ENCODE peak calls at places on chromosomes 11 and 22, in six cellular contexts. One of them, this sample, is unnamed.

GRCh38 chr11:117497206-117497951 is 169.7 kb downstream of the CEP164 start:
- DNase-seq in thoracic aorta: no peak
- DNase-seq in uterus: no peak
- DNase-seq in SJSA1: no peak
- DNase-seq in iPS DF 6.9: no peak
- DNase-seq in CD4-positive, alpha-beta T cell: no peak
- DNase-seq in this sample: no peak

GRCh38 chr11:131884461-131885073 is 514.2 kb downstream of the NTM start:
- DNase-seq in CD4-positive, alpha-beta T cell: no peak
- DNase-seq in iPS DF 6.9: no peak
- DNase-seq in uterus: no peak
- DNase-seq in SJSA1: peak; percentile 47
- DNase-seq in thoracic aorta: no peak
- DNase-seq in this sample: no peak

GRCh38 chr11:33699515-33700424 is 856 bp downstream of the C11orf91 start:
- DNase-seq in uterus: peak; percentile 53
- DNase-seq in iPS DF 6.9: no peak
- DNase-seq in CD4-positive, alpha-beta T cell: no peak
- DNase-seq in SJSA1: no peak
- DNase-seq in thoracic aorta: no peak
- DNase-seq in this sample: no peak

GRCh38 chr22:35528967-35529366 is 11.7 kb upstream of the RASD2 start:
- DNase-seq in thoracic aorta: no peak
- DNase-seq in uterus: no peak
- DNase-seq in iPS DF 6.9: no peak
- DNase-seq in SJSA1: no peak
- DNase-seq in CD4-positive, alpha-beta T cell: no peak
- DNase-seq in this sample: no peak

GRCh38 chr11:33718441-33718840 is 17.8 kb downstream of the CD59 start:
- DNase-seq in thoracic aorta: no peak
- DNase-seq in uterus: no peak
- DNase-seq in CD4-positive, alpha-beta T cell: no peak
- DNase-seq in iPS DF 6.9: no peak
- DNase-seq in SJSA1: no peak
- DNase-seq in this sample: no peak

GRCh38 chr11:114179234-114179941 is 116.8 kb upstream of the NNMT start:
- DNase-seq in SJSA1: no peak
- DNase-seq in CD4-positive, alpha-beta T cell: no peak
- DNase-seq in uterus: peak; percentile 96
- DNase-seq in thoracic aorta: peak; percentile 78
- DNase-seq in iPS DF 6.9: no peak
- DNase-seq in this sample: peak; percentile 85

GRCh38 chr22:38766076-38766777 is 10.4 kb upstream of the SUN2 start:
- DNase-seq in SJSA1: peak; percentile 83
- DNase-seq in thoracic aorta: no peak
- DNase-seq in CD4-positive, alpha-beta T cell: peak; percentile 40
- DNase-seq in uterus: peak; percentile 61
- DNase-seq in iPS DF 6.9: peak; percentile 70
- DNase-seq in this sample: peak; percentile 78

GRCh38 chr22:21106000-21106399 is 60.3 kb downstream of the LRRC74B start:
- DNase-seq in CD4-positive, alpha-beta T cell: no peak
- DNase-seq in iPS DF 6.9: no peak
- DNase-seq in SJSA1: no peak
- DNase-seq in uterus: no peak
- DNase-seq in thoracic aorta: no peak
- DNase-seq in this sample: no peak

GRCh38 chr11:69369945-69370344 is 76.0 kb downstream of the MYEOV start:
- DNase-seq in CD4-positive, alpha-beta T cell: no peak
- DNase-seq in thoracic aorta: no peak
- DNase-seq in uterus: no peak
- DNase-seq in iPS DF 6.9: no peak
- DNase-seq in SJSA1: peak; percentile 51
- DNase-seq in this sample: no peak

GRCh38 chr11:18720086-18720810 is 5.7 kb downstream of the IGSF22 start:
- DNase-seq in CD4-positive, alpha-beta T cell: no peak
- DNase-seq in uterus: peak; percentile 28
- DNase-seq in SJSA1: no peak
- DNase-seq in thoracic aorta: no peak
- DNase-seq in iPS DF 6.9: no peak
- DNase-seq in this sample: no peak

GRCh38 chr22:21650280-21650679 is 8.2 kb downstream of the SDF2L1 start:
- DNase-seq in thoracic aorta: no peak
- DNase-seq in uterus: no peak
- DNase-seq in CD4-positive, alpha-beta T cell: no peak
- DNase-seq in iPS DF 6.9: no peak
- DNase-seq in SJSA1: no peak
- DNase-seq in this sample: no peak

GRCh38 chr11:18461909-18462308 is 6.3 kb downstream of the LDHAL6A start:
- DNase-seq in iPS DF 6.9: no peak
- DNase-seq in CD4-positive, alpha-beta T cell: no peak
- DNase-seq in uterus: no peak
- DNase-seq in SJSA1: no peak
- DNase-seq in thoracic aorta: no peak
- DNase-seq in this sample: no peak

GRCh38 chr11:43928721-43929120 is 13.7 kb upstream of the C11orf96 start:
- DNase-seq in SJSA1: no peak
- DNase-seq in thoracic aorta: no peak
- DNase-seq in uterus: no peak
- DNase-seq in CD4-positive, alpha-beta T cell: no peak
- DNase-seq in iPS DF 6.9: no peak
- DNase-seq in this sample: no peak

GRCh38 chr11:2537010-2537695 is 92.3 kb downstream of the KCNQ1 start:
- DNase-seq in CD4-positive, alpha-beta T cell: no peak
- DNase-seq in SJSA1: no peak
- DNase-seq in uterus: no peak
- DNase-seq in thoracic aorta: no peak
- DNase-seq in iPS DF 6.9: no peak
- DNase-seq in this sample: no peak

GRCh38 chr22:48717883-48718817 is 1109.5 kb downstream of the BRD1 start:
- DNase-seq in uterus: no peak
- DNase-seq in SJSA1: no peak
- DNase-seq in thoracic aorta: no peak
- DNase-seq in iPS DF 6.9: no peak
- DNase-seq in CD4-positive, alpha-beta T cell: no peak
- DNase-seq in this sample: no peak

GRCh38 chr11:78742430-78742829 is 167.8 kb upstream of the NARS2 start:
- DNase-seq in iPS DF 6.9: no peak
- DNase-seq in SJSA1: no peak
- DNase-seq in uterus: no peak
- DNase-seq in CD4-positive, alpha-beta T cell: no peak
- DNase-seq in thoracic aorta: peak; percentile 14
- DNase-seq in this sample: no peak

GRCh38 chr11:46393231-46393616 is 1.6 kb upstream of the CHRM4 start:
- DNase-seq in iPS DF 6.9: no peak
- DNase-seq in uterus: no peak
- DNase-seq in thoracic aorta: no peak
- DNase-seq in CD4-positive, alpha-beta T cell: no peak
- DNase-seq in SJSA1: no peak
- DNase-seq in this sample: no peak

GRCh38 chr11:46630237-46630636 is 12.9 kb downstream of the ATG13 start:
- DNase-seq in CD4-positive, alpha-beta T cell: no peak
- DNase-seq in iPS DF 6.9: no peak
- DNase-seq in SJSA1: no peak
- DNase-seq in thoracic aorta: no peak
- DNase-seq in uterus: no peak
- DNase-seq in this sample: no peak

GRCh38 chr22:37058917-37059701 is 7.6 kb downstream of the KCTD17 start:
- DNase-seq in CD4-positive, alpha-beta T cell: no peak
- DNase-seq in iPS DF 6.9: no peak
- DNase-seq in SJSA1: no peak
- DNase-seq in thoracic aorta: no peak
- DNase-seq in uterus: no peak
- DNase-seq in this sample: no peak

GRCh38 chr11:114015117-114015516 is 40.2 kb downstream of the HTR3A start:
- DNase-seq in CD4-positive, alpha-beta T cell: no peak
- DNase-seq in thoracic aorta: no peak
- DNase-seq in iPS DF 6.9: no peak
- DNase-seq in SJSA1: no peak
- DNase-seq in uterus: no peak
- DNase-seq in this sample: no peak

GRCh38 chr11:110327508-110327907 is 31.1 kb upstream of the RDX start:
- DNase-seq in iPS DF 6.9: no peak
- DNase-seq in CD4-positive, alpha-beta T cell: no peak
- DNase-seq in SJSA1: no peak
- DNase-seq in thoracic aorta: no peak
- DNase-seq in uterus: no peak
- DNase-seq in this sample: no peak

GRCh38 chr11:7596975-7597391 is 76.3 kb downstream of the CYB5R2 start:
- DNase-seq in CD4-positive, alpha-beta T cell: no peak
- DNase-seq in iPS DF 6.9: no peak
- DNase-seq in thoracic aorta: no peak
- DNase-seq in SJSA1: no peak
- DNase-seq in uterus: no peak
- DNase-seq in this sample: no peak

GRCh38 chr11:105781807-105782206 is 171.9 kb downstream of the GRIA4 start:
- DNase-seq in SJSA1: no peak
- DNase-seq in iPS DF 6.9: no peak
- DNase-seq in uterus: no peak
- DNase-seq in thoracic aorta: no peak
- DNase-seq in CD4-positive, alpha-beta T cell: no peak
- DNase-seq in this sample: no peak

GRCh38 chr11:105786766-105787165 is 176.9 kb downstream of the GRIA4 start:
- DNase-seq in uterus: no peak
- DNase-seq in thoracic aorta: no peak
- DNase-seq in SJSA1: no peak
- DNase-seq in iPS DF 6.9: no peak
- DNase-seq in CD4-positive, alpha-beta T cell: no peak
- DNase-seq in this sample: no peak

GRCh38 chr11:105783216-105783615 is 173.3 kb downstream of the GRIA4 start:
- DNase-seq in iPS DF 6.9: no peak
- DNase-seq in uterus: no peak
- DNase-seq in thoracic aorta: no peak
- DNase-seq in SJSA1: no peak
- DNase-seq in CD4-positive, alpha-beta T cell: no peak
- DNase-seq in this sample: no peak

DNA sequence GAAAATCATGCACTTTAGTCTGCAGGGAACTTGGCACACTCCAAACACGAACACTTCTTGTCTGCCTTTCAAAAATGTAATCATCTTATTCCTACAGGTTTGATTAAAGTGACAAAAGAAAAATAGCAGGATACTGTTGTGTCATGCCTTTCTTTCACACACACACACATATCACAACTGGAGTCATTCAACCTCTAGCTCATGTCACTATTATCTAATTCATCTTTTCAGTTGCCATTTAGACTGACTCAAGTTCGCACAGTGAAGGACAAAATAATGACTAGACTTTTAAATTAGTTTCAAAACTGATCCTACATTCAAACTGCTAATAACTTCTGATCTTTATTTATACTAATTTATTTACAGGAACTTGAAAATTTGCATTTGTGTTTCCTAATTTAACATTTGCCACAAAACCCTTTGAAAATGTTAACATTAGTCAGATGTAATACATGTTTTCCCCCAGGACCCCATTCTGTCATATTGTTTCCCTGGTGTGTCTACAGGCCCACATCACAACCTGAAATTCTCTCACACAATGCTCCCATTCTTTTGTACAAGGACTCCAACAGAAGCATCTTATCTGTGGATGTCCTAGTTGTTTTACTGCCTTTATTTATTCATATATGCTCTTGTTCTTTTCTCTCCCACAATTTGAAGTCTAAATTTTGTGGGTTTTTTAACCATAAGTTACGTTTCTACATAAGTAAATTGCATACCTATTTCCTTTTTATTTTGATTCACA is 171.1 kb downstream of the GRIA4 start:
- DNase-seq in uterus: no peak
- DNase-seq in SJSA1: no peak
- DNase-seq in iPS DF 6.9: no peak
- DNase-seq in thoracic aorta: no peak
- DNase-seq in CD4-positive, alpha-beta T cell: no peak
- DNase-seq in this sample: no peak
- H3K27ac ChIP-seq in uterus: no peak overlapping the region
- H3K27ac ChIP-seq in SJSA1: no peak overlapping the region
- H3K27ac ChIP-seq in iPS DF 6.9: no peak overlapping the region
- H3K27ac ChIP-seq in thoracic aorta: no peak overlapping the region
- H3K27ac ChIP-seq in CD4-positive, alpha-beta T cell: no peak overlapping the region
- H3K27ac ChIP-seq in this sample: peak overlapping the region; percentile 84

DNA sequence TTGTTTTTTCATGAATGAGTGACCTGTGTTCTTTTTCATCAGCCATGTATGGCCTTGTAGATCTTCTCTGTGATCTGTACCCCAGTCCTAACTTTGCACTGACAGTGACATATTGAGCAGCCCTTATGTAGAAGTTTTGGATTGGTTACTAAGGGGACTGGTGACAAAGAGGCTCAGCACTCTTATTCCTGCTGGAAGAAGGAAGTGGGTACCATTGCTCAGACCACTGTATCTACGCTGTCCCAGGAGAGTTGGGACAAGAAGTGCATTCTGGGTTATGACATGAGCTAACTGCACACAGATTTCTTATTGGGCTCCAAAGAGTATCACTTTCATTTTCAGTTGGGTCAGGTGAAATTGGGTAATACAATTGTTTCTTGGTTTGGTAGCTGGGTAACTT is 107.8 kb upstream of the RASSF10 start:
- DNase-seq in thoracic aorta: no peak
- DNase-seq in CD4-positive, alpha-beta T cell: no peak
- DNase-seq in iPS DF 6.9: no peak
- DNase-seq in uterus: no peak
- DNase-seq in SJSA1: no peak
- DNase-seq in this sample: no peak
- H3K27ac ChIP-seq in thoracic aorta: no peak overlapping the region
- H3K27ac ChIP-seq in CD4-positive, alpha-beta T cell: no peak overlapping the region
- H3K27ac ChIP-seq in iPS DF 6.9: no peak overlapping the region
- H3K27ac ChIP-seq in uterus: no peak overlapping the region
- H3K27ac ChIP-seq in SJSA1: peak overlapping the region; percentile 50
- H3K27ac ChIP-seq in this sample: no peak overlapping the region

GRCh38 chr22:33116846-33117547 is 58.8 kb upstream of the SYN3 start:
- DNase-seq in iPS DF 6.9: no peak
- DNase-seq in SJSA1: no peak
- DNase-seq in uterus: no peak
- DNase-seq in thoracic aorta: no peak
- DNase-seq in CD4-positive, alpha-beta T cell: no peak
- DNase-seq in this sample: no peak

GRCh38 chr22:33111491-33111890 is 53.3 kb upstream of the SYN3 start:
- DNase-seq in SJSA1: no peak
- DNase-seq in iPS DF 6.9: no peak
- DNase-seq in thoracic aorta: no peak
- DNase-seq in CD4-positive, alpha-beta T cell: no peak
- DNase-seq in uterus: no peak
- DNase-seq in this sample: no peak

GRCh38 chr22:33117821-33118220 is 59.6 kb upstream of the SYN3 start:
- DNase-seq in iPS DF 6.9: no peak
- DNase-seq in uterus: no peak
- DNase-seq in thoracic aorta: no peak
- DNase-seq in SJSA1: no peak
- DNase-seq in CD4-positive, alpha-beta T cell: no peak
- DNase-seq in this sample: no peak

GRCh38 chr22:33112606-33113005 is 54.4 kb upstream of the SYN3 start:
- DNase-seq in uterus: no peak
- DNase-seq in CD4-positive, alpha-beta T cell: no peak
- DNase-seq in SJSA1: no peak
- DNase-seq in thoracic aorta: no peak
- DNase-seq in iPS DF 6.9: no peak
- DNase-seq in this sample: no peak

GRCh38 chr22:33114570-33114969 is 56.4 kb upstream of the SYN3 start:
- DNase-seq in iPS DF 6.9: no peak
- DNase-seq in uterus: no peak
- DNase-seq in CD4-positive, alpha-beta T cell: no peak
- DNase-seq in thoracic aorta: no peak
- DNase-seq in SJSA1: no peak
- DNase-seq in this sample: no peak
- H3K27ac ChIP-seq in iPS DF 6.9: no peak overlapping the region
- H3K27ac ChIP-seq in uterus: no peak overlapping the region
- H3K27ac ChIP-seq in CD4-positive, alpha-beta T cell: no peak overlapping the region
- H3K27ac ChIP-seq in thoracic aorta: no peak overlapping the region
- H3K27ac ChIP-seq in SJSA1: no peak overlapping the region
- H3K27ac ChIP-seq in this sample: no peak overlapping the region

GRCh38 chr11:12242071-12242672 is 131.8 kb downstream of the MICAL2 start:
- DNase-seq in thoracic aorta: no peak
- DNase-seq in iPS DF 6.9: no peak
- DNase-seq in uterus: no peak
- DNase-seq in SJSA1: no peak
- DNase-seq in CD4-positive, alpha-beta T cell: peak; percentile 10
- DNase-seq in this sample: no peak
- H3K27ac ChIP-seq in thoracic aorta: peak overlapping the region; percentile 95
- H3K27ac ChIP-seq in iPS DF 6.9: no peak overlapping the region
- H3K27ac ChIP-seq in uterus: no peak overlapping the region
- H3K27ac ChIP-seq in SJSA1: no peak overlapping the region
- H3K27ac ChIP-seq in CD4-positive, alpha-beta T cell: no peak overlapping the region
- H3K27ac ChIP-seq in this sample: peak overlapping the region; percentile 42

This sample was measured in dorsolateral prefrontal cortex.